ENCODE peak calls at places on chromosomes 12 and 14, in seven cellular contexts. One of them, this sample, is unnamed.

GRCh38 chr12:50505386-50505827 is 622 bp downstream of the DIP2B start:
- DNase-seq in upper lobe of right lung: peak
- DNase-seq in spleen: peak
- DNase-seq in activated effector memory CD4-positive, alpha-beta T cell treated with Interleukin-2 at 50 U/mL for 16 hours: no peak
- DNase-seq in pons: peak
- DNase-seq in A673: peak
- DNase-seq in lower lobe of right lung: no peak
- DNase-seq in this sample: peak

GRCh38 chr12:31591308-31591901 is 469 bp upstream of the DENND5B start:
- DNase-seq in upper lobe of right lung: no peak
- DNase-seq in spleen: no peak
- DNase-seq in activated effector memory CD4-positive, alpha-beta T cell treated with Interleukin-2 at 50 U/mL for 16 hours: no peak
- DNase-seq in pons: peak
- DNase-seq in A673: no peak
- DNase-seq in lower lobe of right lung: no peak
- DNase-seq in this sample: no peak

GRCh38 chr12:19230896-19231295 is 101.4 kb downstream of the PLEKHA5 start:
- DNase-seq in upper lobe of right lung: no peak
- DNase-seq in spleen: no peak
- DNase-seq in activated effector memory CD4-positive, alpha-beta T cell treated with Interleukin-2 at 50 U/mL for 16 hours: no peak
- DNase-seq in pons: no peak
- DNase-seq in A673: no peak
- DNase-seq in lower lobe of right lung: no peak
- DNase-seq in this sample: no peak

GRCh38 chr12:124824195-124824594 is 39.5 kb downstream of the SCARB1 start:
- DNase-seq in upper lobe of right lung: no peak
- DNase-seq in spleen: no peak
- DNase-seq in activated effector memory CD4-positive, alpha-beta T cell treated with Interleukin-2 at 50 U/mL for 16 hours: no peak
- DNase-seq in pons: no peak
- DNase-seq in A673: no peak
- DNase-seq in lower lobe of right lung: no peak
- DNase-seq in this sample: no peak

GRCh38 chr14:75294649-75295033 is 16.0 kb downstream of the FOS start:
- DNase-seq in upper lobe of right lung: no peak
- DNase-seq in spleen: no peak
- DNase-seq in activated effector memory CD4-positive, alpha-beta T cell treated with Interleukin-2 at 50 U/mL for 16 hours: no peak
- DNase-seq in pons: peak
- DNase-seq in A673: peak
- DNase-seq in lower lobe of right lung: no peak
- DNase-seq in this sample: peak

GRCh38 chr14:78746086-78746595 is 576.0 kb downstream of the NRXN3 start:
- DNase-seq in upper lobe of right lung: no peak
- DNase-seq in spleen: no peak
- DNase-seq in activated effector memory CD4-positive, alpha-beta T cell treated with Interleukin-2 at 50 U/mL for 16 hours: no peak
- DNase-seq in pons: peak
- DNase-seq in A673: no peak
- DNase-seq in lower lobe of right lung: no peak
- DNase-seq in this sample: no peak

GRCh38 chr12:111642681-111643427 is 42.9 kb downstream of the BRAP start:
- DNase-seq in upper lobe of right lung: no peak
- DNase-seq in spleen: no peak
- DNase-seq in activated effector memory CD4-positive, alpha-beta T cell treated with Interleukin-2 at 50 U/mL for 16 hours: no peak
- DNase-seq in pons: no peak
- DNase-seq in A673: no peak
- DNase-seq in lower lobe of right lung: no peak
- DNase-seq in this sample: no peak

GRCh38 chr12:5187136-5187535 is 143.5 kb downstream of the KCNA5 start:
- DNase-seq in upper lobe of right lung: no peak
- DNase-seq in spleen: no peak
- DNase-seq in activated effector memory CD4-positive, alpha-beta T cell treated with Interleukin-2 at 50 U/mL for 16 hours: no peak
- DNase-seq in pons: no peak
- DNase-seq in A673: peak
- DNase-seq in lower lobe of right lung: no peak
- DNase-seq in this sample: no peak

GRCh38 chr14:102949801-102950451 is 27.5 kb downstream of the AMN start:
- DNase-seq in upper lobe of right lung: no peak
- DNase-seq in spleen: no peak
- DNase-seq in activated effector memory CD4-positive, alpha-beta T cell treated with Interleukin-2 at 50 U/mL for 16 hours: no peak
- DNase-seq in pons: peak
- DNase-seq in A673: no peak
- DNase-seq in lower lobe of right lung: no peak
- DNase-seq in this sample: no peak

GRCh38 chr12:68293347-68293746 is 38.8 kb downstream of the MDM1 start:
- DNase-seq in upper lobe of right lung: no peak
- DNase-seq in spleen: no peak
- DNase-seq in activated effector memory CD4-positive, alpha-beta T cell treated with Interleukin-2 at 50 U/mL for 16 hours: no peak
- DNase-seq in pons: no peak
- DNase-seq in A673: no peak
- DNase-seq in lower lobe of right lung: no peak
- DNase-seq in this sample: no peak